ENCODE peak calls at places on chromosome 20, in nine cellular contexts. P is HCT116, C is MM.1S, D is PC-3, S is GM23248, W is neural progenitor cell, L is OCI-LY7, V is GM23338, T is SK-N-SH. B is an unnamed sample.

GRCh38 chr20:14865169-14865568 is 527.8 kb upstream of the FLRT3 start:
- DNase-seq in P (no peak), C (peak), D (peak), S (peak), W (no peak), L (no peak), V (no peak), T (no peak), B (no peak)

GRCh38 chr20:21936720-21937380 is 231.4 kb downstream of the PAX1 start:
- DNase-seq in P (no peak), C (no peak), D (no peak), S (peak), W (peak), L (no peak), V (peak), T (no peak), B (no peak)

GRCh38 chr20:12434672-12435071 is 517.0 kb downstream of the BTBD3 start:
- DNase-seq in P (no peak), C (no peak), D (no peak), S (no peak), W (no peak), L (no peak), V (no peak), T (no peak), B (no peak)

GRCh38 chr20:15364781-15365180 is 1027.4 kb upstream of the FLRT3 start:
- DNase-seq in P (no peak), C (no peak), D (no peak), S (peak), W (no peak), L (no peak), V (no peak), T (no peak), B (no peak)

GRCh38 chr20:3209023-3209945 is at the start of gene ITPA:
- DNase-seq in P (no peak), C (peak), D (peak), S (peak), W (peak), L (peak), V (peak), T (peak), B (peak)

GRCh38 chr20:21548390-21549035 is 34.6 kb upstream of the NKX2-2 start:
- DNase-seq in P (no peak), C (peak), D (no peak), S (no peak), W (no peak), L (peak), V (no peak), T (no peak), B (no peak)

GRCh38 chr20:64159711-64160110 is 4.5 kb upstream of the MYT1 start:
- DNase-seq in P (no peak), C (no peak), D (no peak), S (no peak), W (no peak), L (no peak), V (no peak), T (no peak), B (no peak)

GRCh38 chr20:41786158-41786557 is 168.0 kb upstream of the CHD6 start:
- DNase-seq in P (no peak), C (peak), D (peak), S (peak), W (no peak), L (no peak), V (no peak), T (no peak), B (no peak)

GRCh38 chr20:16243470-16243869 is 329.8 kb downstream of the KIF16B start:
- DNase-seq in P (no peak), C (no peak), D (no peak), S (no peak), W (no peak), L (peak), V (no peak), T (peak), B (no peak)

GRCh38 chr20:35768731-35769664 is 2.8 kb upstream of the PHF20 start:
- DNase-seq in P (peak), C (no peak), D (peak), S (peak), W (peak), L (no peak), V (peak), T (peak), B (peak)

GRCh38 chr20:38473353-38473795 is 731 bp downstream of the RALGAPB start:
- DNase-seq in P (no peak), C (peak), D (peak), S (peak), W (peak), L (peak), V (no peak), T (no peak), B (peak)

GRCh38 chr20:58721951-58722371 is 29.4 kb downstream of the NPEPL1 start:
- DNase-seq in P (no peak), C (no peak), D (no peak), S (no peak), W (no peak), L (no peak), V (no peak), T (no peak), B (no peak)

GRCh38 chr20:53660078-53660909 is 66.7 kb upstream of the ZNF217 start:
- DNase-seq in P (no peak), C (peak), D (no peak), S (peak), W (peak), L (peak), V (peak), T (no peak), B (no peak)

GRCh38 chr20:44745560-44746366 is at the start of gene KCNK15:
- DNase-seq in P (no peak), C (no peak), D (peak), S (peak), W (peak), L (no peak), V (peak), T (peak), B (peak)

GRCh38 chr20:40331699-40332098 is 357.3 kb downstream of the MAFB start:
- DNase-seq in P (no peak), C (no peak), D (no peak), S (no peak), W (no peak), L (no peak), V (no peak), T (no peak), B (no peak)

GRCh38 chr20:39066464-39066863 is 104.3 kb downstream of the DHX35 start:
- DNase-seq in P (no peak), C (no peak), D (no peak), S (no peak), W (peak), L (peak), V (peak), T (peak), B (no peak)

GRCh38 chr20:29497261-29497671 is 1760.2 kb upstream of the DEFB115 start:
- DNase-seq in P (no peak), C (peak), D (peak), S (peak), W (no peak), L (no peak), V (no peak), T (peak), B (no peak)

GRCh38 chr20:10876558-10876957 is 202.8 kb upstream of the JAG1 start:
- DNase-seq in P (no peak), C (no peak), D (no peak), S (peak), W (no peak), L (no peak), V (no peak), T (no peak), B (no peak)

GRCh38 chr20:60086936-60087562 is 128.8 kb downstream of the CDH26 start:
- DNase-seq in P (no peak), C (no peak), D (no peak), S (peak), W (no peak), L (no peak), V (no peak), T (no peak), B (no peak)
- TF ChIP-seq EZH2phosphoT487 in P (no peak), C (no peak), D (peak), S (no peak), W (no peak), L (no peak), V (no peak), T (no peak), B (no peak)

GRCh38 chr20:25624500-25624939 is 706 bp upstream of the NANP start:
- DNase-seq in P (no peak), C (no peak), D (no peak), S (no peak), W (no peak), L (no peak), V (no peak), T (no peak), B (no peak)
- TF ChIP-seq EZH2phosphoT487 in P (no peak), C (no peak), D (no peak), S (no peak), W (no peak), L (no peak), V (no peak), T (no peak), B (no peak)

GRCh38 chr20:55269913-55270312 is 735.4 kb downstream of the CBLN4 start:
- DNase-seq in P (no peak), C (no peak), D (no peak), S (no peak), W (no peak), L (no peak), V (no peak), T (no peak), B (no peak)
- TF ChIP-seq EZH2phosphoT487 in P (no peak), C (no peak), D (no peak), S (no peak), W (no peak), L (no peak), V (no peak), T (no peak), B (no peak)

DNA sequence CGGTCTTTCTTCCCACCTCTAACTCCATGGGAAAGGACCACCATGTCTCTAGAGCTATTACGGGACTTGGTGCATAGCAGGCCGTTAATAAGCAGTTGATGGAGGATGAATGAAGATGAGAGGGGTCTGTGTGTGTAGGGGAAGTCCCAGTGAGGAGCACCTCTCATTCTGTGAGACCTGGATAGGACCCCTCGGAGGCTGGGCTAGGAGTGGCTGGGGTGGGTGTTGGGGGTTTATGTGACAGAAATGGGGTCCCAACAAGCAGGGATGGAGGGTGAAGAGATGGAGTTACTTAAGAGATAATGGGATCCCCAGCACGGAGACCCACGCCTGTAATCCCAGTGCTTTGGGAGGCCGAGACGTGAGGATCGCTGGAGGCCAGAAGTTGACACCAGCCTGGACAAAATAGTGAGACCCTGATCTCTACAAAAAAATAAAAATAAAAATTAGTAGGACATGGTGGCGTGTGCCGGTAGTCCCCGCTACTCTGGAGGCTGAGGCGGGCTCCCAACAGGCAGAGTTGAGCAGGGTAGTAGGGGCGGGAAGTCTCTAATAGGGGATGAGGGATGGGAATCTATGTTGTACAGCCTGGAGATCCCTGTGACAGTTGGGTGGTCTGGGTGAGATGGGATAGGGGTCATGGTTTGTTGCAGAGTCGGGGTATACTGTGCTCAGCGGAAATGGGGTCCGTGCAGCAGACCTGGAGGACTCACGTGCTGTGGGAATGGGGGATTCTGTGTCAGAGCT is 677 bp upstream of the ZNF341 start:
- DNase-seq in P (no peak), C (no peak), D (no peak), S (no peak), W (peak), L (no peak), V (no peak), T (no peak), B (no peak)
- TF ChIP-seq EZH2phosphoT487 in P (no peak), C (no peak), D (no peak), S (no peak), W (no peak), L (no peak), V (no peak), T (no peak), B (no peak)

GRCh38 chr20:46108976-46109375 is 9.1 kb upstream of the CD40 start:
- DNase-seq in P (no peak), C (no peak), D (no peak), S (no peak), W (no peak), L (no peak), V (no peak), T (no peak), B (no peak)

GRCh38 chr20:46111836-46112212 is 6.3 kb upstream of the CD40 start:
- DNase-seq in P (no peak), C (no peak), D (no peak), S (no peak), W (no peak), L (no peak), V (no peak), T (no peak), B (no peak)

GRCh38 chr20:46112430-46113020 is 5.6 kb upstream of the CD40 start:
- DNase-seq in P (no peak), C (no peak), D (no peak), S (no peak), W (peak), L (no peak), V (no peak), T (peak), B (no peak)

GRCh38 chr20:46113071-46113470 is 5.0 kb upstream of the CD40 start:
- DNase-seq in P (no peak), C (no peak), D (peak), S (no peak), W (no peak), L (no peak), V (no peak), T (no peak), B (no peak)

DNA sequence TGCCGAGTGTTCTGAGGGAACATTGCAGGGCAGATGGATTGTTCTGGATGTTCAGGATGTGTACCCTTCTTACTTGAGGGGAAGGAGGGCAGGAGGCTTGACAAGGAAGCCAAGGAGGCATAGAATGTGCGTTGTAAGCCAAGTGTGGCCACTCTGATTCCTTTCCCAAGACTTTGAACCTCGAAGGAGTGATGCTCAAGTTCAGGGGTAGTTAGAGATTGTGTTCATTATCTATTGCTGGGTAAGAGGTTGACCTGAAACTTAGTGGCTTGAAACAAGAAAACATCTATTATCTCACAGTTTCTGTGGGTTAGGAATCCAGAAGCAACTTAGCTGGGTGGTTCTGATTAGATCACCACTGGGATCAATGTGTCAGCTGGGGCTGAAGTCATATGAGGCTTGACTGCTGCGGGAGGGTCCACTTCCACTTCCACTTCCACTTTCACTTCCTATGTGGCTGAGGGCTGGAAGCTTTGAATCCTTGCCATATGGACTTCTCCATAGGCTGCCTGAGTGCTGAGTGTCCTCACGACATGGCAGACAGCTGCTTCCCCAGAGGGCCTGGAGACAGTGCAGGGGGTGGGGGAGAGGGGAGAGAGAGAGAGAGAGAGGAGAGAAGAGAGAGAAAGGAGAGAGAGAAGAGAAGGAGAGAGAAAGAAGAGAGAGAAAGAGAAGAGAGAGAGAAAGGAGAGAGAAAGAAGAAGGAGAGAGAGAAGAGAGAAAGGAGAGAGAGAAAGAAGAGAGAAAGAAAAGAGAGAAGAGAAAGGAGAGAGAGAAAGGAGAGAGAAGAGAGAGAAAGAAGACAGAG is 6.9 kb upstream of the CD40 start:
- DNase-seq in P (no peak), C (peak), D (no peak), S (no peak), W (no peak), L (peak), V (no peak), T (no peak), B (no peak)
- TF ChIP-seq EZH2phosphoT487 in P (no peak), C (no peak), D (no peak), S (no peak), W (no peak), L (no peak), V (no peak), T (no peak), B (no peak)

GRCh38 chr20:50367104-50367674 is 143.0 kb upstream of the PTPN1 start:
- DNase-seq in P (no peak), C (no peak), D (no peak), S (no peak), W (no peak), L (no peak), V (no peak), T (no peak), B (no peak)
- TF ChIP-seq EZH2phosphoT487 in P (no peak), C (no peak), D (no peak), S (no peak), W (no peak), L (no peak), V (no peak), T (no peak), B (no peak)

GRCh38 chr20:48384147-48384818 is 443.5 kb downstream of the PREX1 start:
- DNase-seq in P (peak), C (no peak), D (no peak), S (peak), W (no peak), L (peak), V (peak), T (peak), B (no peak)
- TF ChIP-seq EZH2phosphoT487 in P (no peak), C (no peak), D (no peak), S (no peak), W (no peak), L (no peak), V (no peak), T (no peak), B (no peak)

GRCh38 chr20:1003920-1004697 is 2.0 kb upstream of the RSPO4 start:
- DNase-seq in P (no peak), C (no peak), D (no peak), S (no peak), W (no peak), L (no peak), V (no peak), T (no peak), B (no peak)
- TF ChIP-seq EZH2phosphoT487 in P (no peak), C (no peak), D (no peak), S (no peak), W (no peak), L (no peak), V (no peak), T (no peak), B (no peak)